ENCODE peak calls at places on chromosomes 13 and 19, in four cellular contexts. One of them, this sample, is unnamed.

GRCh38 chr13:34816543-34816942 is 125.5 kb upstream of the NBEA start:
- DNase-seq in GM23338: no peak
- DNase-seq in K562: no peak
- DNase-seq in A549: no peak
- DNase-seq in this sample: no peak

GRCh38 chr19:13764821-13765394 is 586 bp downstream of the MRI1 start:
- DNase-seq in GM23338: peak; percentile 58
- DNase-seq in K562: peak; percentile 46
- DNase-seq in A549: no peak
- DNase-seq in this sample: peak; percentile 27

GRCh38 chr19:18364826-18365528 is 21.0 kb upstream of the GDF15 start:
- DNase-seq in A549: peak; percentile 71
- DNase-seq in GM23338: peak; percentile 78
- DNase-seq in K562: peak; percentile 56
- DNase-seq in this sample: no peak

GRCh38 chr13:73938375-73939070 is 195.7 kb downstream of the KLF12 start:
- DNase-seq in K562: no peak
- DNase-seq in A549: peak; percentile 5
- DNase-seq in GM23338: no peak
- DNase-seq in this sample: no peak

GRCh38 chr13:93190006-93190405 is 36.6 kb upstream of the GPC6 start:
- DNase-seq in A549: no peak
- DNase-seq in K562: no peak
- DNase-seq in GM23338: no peak
- DNase-seq in this sample: no peak

GRCh38 chr13:73656863-73657262 is 477.3 kb downstream of the KLF12 start:
- DNase-seq in A549: no peak
- DNase-seq in GM23338: no peak
- DNase-seq in K562: no peak
- DNase-seq in this sample: no peak

GRCh38 chr13:91598655-91599054 is 200.2 kb downstream of the GPC5 start:
- DNase-seq in K562: no peak
- DNase-seq in A549: no peak
- DNase-seq in GM23338: no peak
- DNase-seq in this sample: no peak

GRCh38 chr13:93248627-93249047 is 22.0 kb downstream of the GPC6 start:
- DNase-seq in GM23338: peak; percentile 72
- DNase-seq in K562: no peak
- DNase-seq in A549: no peak
- DNase-seq in this sample: no peak

GRCh38 chr13:50123862-50124535 is 108.8 kb downstream of the KCNRG start:
- DNase-seq in K562: peak; percentile 92
- DNase-seq in GM23338: peak; percentile 89
- DNase-seq in A549: peak; percentile 21
- DNase-seq in this sample: peak; percentile 93

GRCh38 chr13:98481511-98481951 is 95.4 kb downstream of the STK24 start:
- DNase-seq in K562: no peak
- DNase-seq in GM23338: no peak
- DNase-seq in A549: no peak
- DNase-seq in this sample: no peak

GRCh38 chr19:6015841-6016545 is 38.1 kb upstream of the RANBP3 start:
- DNase-seq in K562: no peak
- DNase-seq in A549: no peak
- DNase-seq in GM23338: no peak
- DNase-seq in this sample: no peak

GRCh38 chr19:5466814-5467291 is 11.6 kb downstream of the ZNRF4 start:
- DNase-seq in A549: no peak
- DNase-seq in K562: no peak
- DNase-seq in GM23338: no peak
- DNase-seq in this sample: no peak

GRCh38 chr13:73835138-73835721 is 299.0 kb downstream of the KLF12 start:
- DNase-seq in K562: peak; percentile 26
- DNase-seq in GM23338: peak; percentile 73
- DNase-seq in A549: peak; percentile 28
- DNase-seq in this sample: peak; percentile 3

GRCh38 chr19:17686027-17686511 is 2.1 kb downstream of the UNC13A start:
- DNase-seq in A549: no peak
- DNase-seq in K562: peak; percentile 53
- DNase-seq in GM23338: peak; percentile 69
- DNase-seq in this sample: no peak

DNA sequence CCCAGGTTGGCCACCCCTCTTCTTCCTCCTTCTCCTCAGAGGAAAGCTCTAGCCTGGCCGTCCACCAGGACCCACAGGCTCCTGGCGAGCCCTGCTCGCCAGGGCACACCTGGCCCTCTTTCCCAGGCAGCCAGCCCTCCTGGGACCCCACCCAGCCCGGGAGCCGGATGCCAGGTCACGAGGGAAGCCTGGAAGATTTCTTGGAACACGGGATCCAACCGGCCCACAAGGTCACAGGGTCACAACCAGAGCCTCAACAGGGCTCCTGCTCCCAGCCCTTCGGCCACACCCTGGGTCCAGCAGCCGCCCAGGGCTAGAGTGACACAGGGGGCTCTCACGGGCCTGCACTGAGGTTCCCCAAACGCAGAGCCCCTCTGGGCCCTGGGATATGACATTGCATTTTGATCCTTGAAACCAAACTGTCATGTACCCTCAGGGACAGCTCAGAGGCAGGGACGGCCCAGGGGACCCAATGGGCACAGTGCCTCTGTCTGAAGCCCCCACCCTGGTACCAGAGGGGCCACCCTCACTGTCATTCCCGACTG is 5.5 kb downstream of the MKNK2 start:
- DNase-seq in GM23338: no peak
- DNase-seq in K562: peak; percentile 13
- DNase-seq in A549: no peak
- DNase-seq in this sample: no peak
- H3K4me3 ChIP-seq in GM23338: no peak overlapping the region
- H3K4me3 ChIP-seq in K562: no peak overlapping the region
- H3K4me3 ChIP-seq in A549: no peak overlapping the region
- H3K4me3 ChIP-seq in this sample: no peak overlapping the region

GRCh38 chr19:46404039-46404883 is 9.1 kb downstream of the CCDC8 start:
- DNase-seq in K562: peak; percentile 57
- DNase-seq in A549: peak; percentile 93
- DNase-seq in GM23338: peak; percentile 70
- DNase-seq in this sample: no peak
- TF ChIP-seq CTCF in K562: peak; percentile 1
- TF ChIP-seq CTCF in A549: peak; percentile 32
- TF ChIP-seq CTCF in GM23338: no peak
- TF ChIP-seq CTCF in this sample: no peak

DNA sequence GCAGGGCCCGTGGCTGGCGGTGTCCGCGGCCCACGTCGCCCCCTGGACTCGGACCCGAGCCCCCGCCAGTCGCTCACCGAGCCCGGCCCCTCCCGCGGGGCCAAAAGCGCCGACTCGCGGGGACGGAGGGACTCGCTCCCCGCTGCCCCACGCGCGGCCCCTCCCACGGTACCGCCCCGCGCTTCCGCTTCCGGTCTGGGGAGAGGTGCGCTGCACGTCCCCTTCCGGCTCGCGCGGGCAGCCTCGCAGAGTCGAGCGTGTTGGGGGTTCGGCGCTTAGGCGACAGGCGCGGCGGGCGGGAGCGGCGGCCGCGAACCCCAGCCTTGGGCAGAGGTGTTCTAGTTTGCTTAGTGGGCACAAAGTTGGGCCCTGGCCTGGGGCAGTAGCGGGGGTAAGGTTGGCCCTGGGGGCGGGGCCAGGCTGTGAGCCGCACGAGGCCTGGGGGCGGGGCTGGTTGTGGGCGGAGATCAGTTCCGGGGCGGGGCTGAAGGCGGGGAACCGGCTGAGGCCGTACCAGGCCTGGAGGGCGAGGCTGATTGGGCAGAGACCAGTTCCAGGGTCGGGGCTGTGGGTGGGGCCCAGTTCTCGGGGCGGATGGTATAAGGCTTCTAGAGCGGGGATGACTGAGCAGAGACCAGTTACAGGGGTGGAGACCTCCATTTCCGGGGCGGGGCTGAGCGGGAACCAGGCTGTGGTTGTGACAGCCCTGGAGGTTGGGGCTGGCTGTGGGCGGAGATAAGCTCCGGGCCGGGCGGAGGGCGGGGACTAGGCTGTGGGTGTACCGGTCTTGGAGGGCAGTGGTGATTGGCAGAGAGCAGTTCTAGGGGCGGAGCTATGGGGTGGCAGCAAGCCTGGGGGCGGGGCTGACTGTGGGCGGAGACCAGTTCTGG is at the start of the genes MBD3L1 and ZNF558:
- DNase-seq in GM23338: peak; percentile 84
- DNase-seq in A549: peak; percentile 83
- DNase-seq in K562: peak; percentile 99
- DNase-seq in this sample: peak; percentile 100
- TF ChIP-seq REST in GM23338: no peak
- TF ChIP-seq REST in A549: no peak
- TF ChIP-seq REST in K562: peak; percentile 38
- TF ChIP-seq REST in this sample: peak; percentile 46

DNA sequence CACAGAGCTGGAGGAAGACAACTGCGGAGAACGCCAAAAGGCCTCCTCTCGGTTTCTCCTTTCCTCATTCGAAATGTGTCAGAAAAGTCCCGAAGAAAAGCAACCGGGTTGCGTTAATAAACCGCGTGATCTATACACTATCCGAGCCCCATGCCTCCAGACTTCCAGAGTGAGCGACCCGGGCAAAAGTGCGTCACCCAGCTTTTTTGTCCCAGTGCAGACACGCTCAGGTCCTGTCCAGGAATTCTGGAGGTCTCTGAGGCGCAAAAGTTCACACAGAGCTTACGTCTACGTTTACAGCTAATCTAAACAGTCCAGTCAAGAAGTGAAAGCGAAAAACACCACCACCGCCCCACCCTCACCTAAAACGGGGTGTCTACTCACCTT is 368 bp downstream of the N4BP2L2 start:
- DNase-seq in GM23338: no peak
- DNase-seq in A549: peak; percentile 8
- DNase-seq in K562: peak; percentile 39
- DNase-seq in this sample: no peak
- H3K4me3 ChIP-seq in GM23338: peak overlapping the region; percentile 72
- H3K4me3 ChIP-seq in A549: peak overlapping the region; percentile 95
- H3K4me3 ChIP-seq in K562: peak overlapping the region; percentile 82
- H3K4me3 ChIP-seq in this sample: peak overlapping the region; percentile 88

GRCh38 chr19:53432088-53432661 is 391 bp downstream of the ZNF761 start:
- DNase-seq in K562: peak; percentile 40
- DNase-seq in GM23338: peak; percentile 50
- DNase-seq in A549: no peak
- DNase-seq in this sample: peak; percentile 19

DNA sequence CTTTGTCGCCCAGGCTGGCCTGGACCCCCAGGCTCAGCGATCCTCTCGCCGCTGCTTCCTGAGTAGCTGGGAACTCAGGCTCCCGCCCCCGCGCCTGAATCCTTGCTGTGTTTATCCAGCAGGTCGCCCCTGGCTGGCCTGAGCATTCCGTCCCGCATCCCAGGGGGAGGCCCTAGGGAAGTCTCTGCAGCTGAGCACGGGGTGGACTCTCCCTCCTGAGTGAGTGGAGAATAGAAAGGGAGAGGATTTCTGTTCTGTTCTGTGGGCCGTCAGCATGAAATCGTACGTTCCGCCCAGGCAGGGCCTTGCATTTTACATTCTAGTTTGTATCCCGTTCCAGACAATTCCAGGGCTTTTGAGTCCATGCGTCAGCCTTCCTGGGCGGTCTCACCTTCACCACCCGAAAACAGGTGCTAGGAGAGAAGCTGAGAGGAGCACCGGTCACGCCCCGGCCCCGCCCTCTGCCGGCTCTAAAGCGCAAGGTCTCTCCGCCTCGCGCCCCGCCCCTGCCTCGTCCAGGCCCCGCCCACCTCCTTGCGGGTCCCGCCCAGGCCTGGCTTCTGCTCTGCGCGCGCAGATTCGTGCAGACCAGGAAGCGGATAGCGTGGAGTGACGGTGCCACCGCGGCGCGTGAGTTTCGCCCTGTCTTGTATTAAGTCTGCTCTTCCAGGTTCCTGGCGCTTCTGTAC is at the start of gene ZNF761:
- DNase-seq in GM23338: peak; percentile 98
- DNase-seq in K562: peak; percentile 97
- DNase-seq in A549: peak; percentile 58
- DNase-seq in this sample: peak; percentile 93
- TF ChIP-seq CTCF in GM23338: no peak
- TF ChIP-seq CTCF in K562: peak; percentile 25
- TF ChIP-seq CTCF in A549: no peak
- TF ChIP-seq CTCF in this sample: no peak

GRCh38 chr19:39037194-39037593 is 4.8 kb upstream of the FBXO27 start:
- DNase-seq in K562: no peak
- DNase-seq in A549: no peak
- DNase-seq in GM23338: no peak
- DNase-seq in this sample: no peak

GRCh38 chr19:39030854-39031367 is 1.4 kb downstream of the FBXO27 start:
- DNase-seq in A549: no peak
- DNase-seq in K562: no peak
- DNase-seq in GM23338: no peak
- DNase-seq in this sample: no peak

GRCh38 chr19:39032164-39032918 is at the start of gene FBXO27:
- DNase-seq in K562: peak; percentile 68
- DNase-seq in GM23338: peak; percentile 96
- DNase-seq in A549: no peak
- DNase-seq in this sample: no peak

DNA sequence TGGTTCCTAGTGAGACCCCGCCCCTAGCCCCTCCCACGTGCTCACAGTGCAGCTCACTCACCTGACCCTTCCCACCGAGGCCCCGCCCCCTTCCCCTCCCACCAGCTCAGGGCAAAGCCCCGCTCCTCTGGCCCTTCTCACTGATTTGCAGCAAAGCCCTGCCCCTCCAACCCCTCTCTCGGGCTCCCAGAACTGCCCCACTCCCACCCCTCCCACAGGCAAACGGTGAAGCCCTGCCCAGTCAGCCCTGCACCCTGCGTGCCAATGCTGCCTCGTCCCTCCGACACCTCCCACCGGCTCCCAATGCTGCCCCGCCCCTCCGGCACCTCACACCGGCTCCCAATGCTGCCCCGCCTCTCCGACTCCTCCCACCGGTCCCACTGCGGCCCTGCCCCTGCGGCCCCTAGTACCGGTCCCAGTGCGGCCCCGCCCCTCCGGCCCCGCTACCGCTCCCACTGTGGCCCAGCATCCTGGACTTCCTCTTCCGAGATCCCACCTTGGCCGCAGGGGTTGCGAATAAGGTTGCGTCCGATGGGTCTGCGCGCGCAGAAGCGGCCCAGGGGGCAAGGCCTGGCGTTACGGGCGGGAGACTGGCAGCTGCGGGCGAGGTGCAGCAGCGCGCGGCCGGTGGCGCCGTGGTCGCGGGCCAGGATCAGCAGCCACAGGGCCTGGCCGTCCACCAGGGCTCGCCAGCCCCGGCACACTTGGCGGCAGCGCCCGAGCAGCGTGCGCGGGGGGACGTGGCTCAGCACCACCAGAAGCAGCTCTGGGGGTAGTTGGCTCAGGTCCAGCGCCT is 783 bp downstream of the FBXO27 start:
- DNase-seq in GM23338: peak; percentile 99
- DNase-seq in A549: peak; percentile 99
- DNase-seq in K562: peak; percentile 97
- DNase-seq in this sample: peak; percentile 22
- TF ChIP-seq REST in GM23338: peak; percentile 25
- TF ChIP-seq REST in A549: no peak
- TF ChIP-seq REST in K562: no peak
- TF ChIP-seq REST in this sample: no peak

DNA sequence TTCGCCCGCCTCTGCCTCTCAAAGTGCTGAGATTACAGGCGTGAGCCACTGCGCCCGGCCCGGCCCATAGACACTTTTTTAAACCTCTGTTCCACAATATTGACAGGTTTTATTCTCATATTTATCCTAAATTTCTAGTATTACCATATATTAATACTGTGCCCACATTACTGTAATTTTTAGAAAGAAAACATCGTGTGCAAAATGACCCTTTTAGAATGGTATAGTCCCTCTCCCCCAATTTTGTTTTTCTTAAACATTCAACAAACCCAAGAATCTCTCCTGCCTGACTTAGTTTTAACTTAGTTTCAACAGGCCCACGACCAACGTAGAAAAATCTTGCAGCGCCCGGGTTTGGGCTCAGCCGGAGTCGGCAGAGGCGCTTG is 9.1 kb downstream of the CDX2 start:
- DNase-seq in GM23338: no peak
- DNase-seq in K562: no peak
- DNase-seq in A549: no peak
- DNase-seq in this sample: no peak
- H3K4me3 ChIP-seq in GM23338: peak overlapping the region; percentile 55
- H3K4me3 ChIP-seq in K562: no peak overlapping the region
- H3K4me3 ChIP-seq in A549: peak overlapping the region; percentile 58
- H3K4me3 ChIP-seq in this sample: peak overlapping the region; percentile 45

This sample was measured in HL-60.